ENCODE peak calls at places on chromosomes 6 and 20, in four cellular contexts. W is kidney, U is uterus, X is HCT116. K is an unnamed sample.

GRCh38 chr6:93678841-93679454 is 259.6 kb upstream of the EPHA7 start:
- DNase-seq in W (no peak), U (no peak), X (no peak), K (no peak)

GRCh38 chr20:2114990-2115681 is 13.5 kb downstream of the STK35 start:
- DNase-seq in W (no peak), U (peak), X (no peak), K (no peak)

GRCh38 chr6:7137335-7138106 is 29.8 kb downstream of the RREB1 start:
- DNase-seq in W (no peak), U (peak), X (no peak), K (peak)

GRCh38 chr6:80457044-80457933 is 350.8 kb downstream of the BCKDHB start:
- DNase-seq in W (no peak), U (peak), X (peak), K (peak)

GRCh38 chr6:70686548-70687133 is 19.0 kb downstream of the SMAP1 start:
- DNase-seq in W (no peak), U (no peak), X (no peak), K (no peak)

GRCh38 chr6:108711094-108711493 is 137.1 kb upstream of the ARMC2 start:
- DNase-seq in W (no peak), U (no peak), X (no peak), K (no peak)

GRCh38 chr6:37182736-37183590 is 13.0 kb downstream of the PIM1 start:
- DNase-seq in W (no peak), U (no peak), X (no peak), K (peak)

GRCh38 chr6:108114861-108115597 is 40.5 kb upstream of the OSTM1 start:
- DNase-seq in W (peak), U (no peak), X (no peak), K (peak)

GRCh38 chr6:141906569-141907080 is 226.1 kb upstream of the GJE1 start:
- DNase-seq in W (no peak), U (no peak), X (no peak), K (no peak)

GRCh38 chr6:111080713-111081112 is 6.6 kb upstream of the SLC16A10 start:
- DNase-seq in W (no peak), U (no peak), X (no peak), K (no peak)

GRCh38 chr20:62010551-62011402 is 54.9 kb downstream of the TAF4 start:
- DNase-seq in W (peak), U (peak), X (peak), K (peak)

GRCh38 chr6:114096553-114097172 is 125.7 kb upstream of the HDAC2 start:
- DNase-seq in W (no peak), U (no peak), X (peak), K (no peak)

GRCh38 chr20:60583741-60584140 is 625.5 kb downstream of the CDH26 start:
- DNase-seq in W (no peak), U (no peak), X (no peak), K (no peak)

GRCh38 chr6:109069746-109070145 is 24.9 kb downstream of the SESN1 start:
- DNase-seq in W (no peak), U (no peak), X (no peak), K (no peak)

GRCh38 chr6:136958168-136958567 is 36.1 kb downstream of the SLC35D3 start:
- DNase-seq in W (no peak), U (no peak), X (no peak), K (no peak)

GRCh38 chr20:31713312-31714049 is 9.2 kb downstream of the BCL2L1 start:
- DNase-seq in W (peak), U (peak), X (peak), K (peak)

GRCh38 chr6:27616313-27617045 is 143.6 kb upstream of the ZNF184 start:
- DNase-seq in W (no peak), U (no peak), X (no peak), K (no peak)

GRCh38 chr6:162602759-162603158 is 124.8 kb downstream of the PRKN start:
- DNase-seq in W (no peak), U (no peak), X (no peak), K (no peak)

GRCh38 chr20:11935754-11936551 is 18.3 kb downstream of the BTBD3 start:
- DNase-seq in W (no peak), U (no peak), X (no peak), K (no peak)

GRCh38 chr6:40845588-40845987 is 193.4 kb downstream of the UNC5CL start:
- DNase-seq in W (no peak), U (peak), X (peak), K (no peak)

GRCh38 chr6:36387440-36388303 is at the start of gene ETV7:
- DNase-seq in W (no peak), U (peak), X (no peak), K (peak)

GRCh38 chr6:74289881-74290280 is 593.9 kb downstream of the CD109 start:
- DNase-seq in W (no peak), U (no peak), X (no peak), K (no peak)

GRCh38 chr6:169316651-169317050 is 63.0 kb upstream of the THBS2 start:
- DNase-seq in W (no peak), U (no peak), X (no peak), K (peak)

GRCh38 chr6:163412345-163412744 is 2.2 kb upstream of the QKI start:
- DNase-seq in W (no peak), U (no peak), X (no peak), K (no peak)

GRCh38 chr6:122726649-122727048 is 52.9 kb upstream of the FABP7 start:
- DNase-seq in W (no peak), U (no peak), X (no peak), K (no peak)

GRCh38 chr6:170048615-170049256 is 242.1 kb downstream of the DLL1 start:
- DNase-seq in W (peak), U (no peak), X (no peak), K (peak)

GRCh38 chr20:38965264-38965663 is 3.1 kb downstream of the DHX35 start:
- DNase-seq in W (no peak), U (no peak), X (no peak), K (no peak)

GRCh38 chr20:38962044-38962897 is at the start of gene DHX35:
- DNase-seq in W (peak), U (peak), X (peak), K (peak)

GRCh38 chr20:38961530-38962043 is 557 bp upstream of the DHX35 start:
- DNase-seq in W (no peak), U (no peak), X (no peak), K (no peak)

GRCh38 chr20:38963745-38964144 is 1.6 kb downstream of the DHX35 start:
- DNase-seq in W (no peak), U (no peak), X (no peak), K (no peak)

DNA sequence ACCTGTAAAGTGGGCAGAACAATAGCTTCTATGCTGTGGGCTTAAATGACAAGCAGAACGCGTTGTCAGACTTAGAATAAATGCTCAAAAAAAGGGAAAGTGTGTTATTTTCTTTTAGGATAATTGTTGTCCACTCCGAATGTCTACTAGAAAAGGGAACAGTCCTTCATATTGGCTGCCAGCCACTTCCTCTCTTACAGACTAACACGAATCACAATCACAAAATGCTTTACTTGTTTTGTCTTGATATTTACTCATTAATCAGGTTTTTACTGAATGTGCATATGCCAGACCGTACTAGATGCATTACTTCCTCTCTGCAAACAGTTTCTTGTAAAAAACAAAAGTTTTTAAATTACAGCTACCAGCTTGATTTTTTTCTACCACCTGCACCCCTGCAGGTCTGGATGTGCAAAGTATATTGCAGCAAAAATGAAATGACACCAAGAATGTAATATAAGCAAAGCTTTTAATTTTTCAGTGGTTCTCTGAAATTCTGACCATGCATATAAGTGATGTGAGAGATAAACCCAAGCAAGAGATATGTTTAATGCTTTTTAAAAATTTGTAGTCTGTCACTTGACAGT is 847 bp downstream of the DHX35 start:
- DNase-seq in W (no peak), U (no peak), X (no peak), K (no peak)
- TF ChIP-seq CTCF in W (no peak), U (no peak), X (no peak), K (no peak)

DNA sequence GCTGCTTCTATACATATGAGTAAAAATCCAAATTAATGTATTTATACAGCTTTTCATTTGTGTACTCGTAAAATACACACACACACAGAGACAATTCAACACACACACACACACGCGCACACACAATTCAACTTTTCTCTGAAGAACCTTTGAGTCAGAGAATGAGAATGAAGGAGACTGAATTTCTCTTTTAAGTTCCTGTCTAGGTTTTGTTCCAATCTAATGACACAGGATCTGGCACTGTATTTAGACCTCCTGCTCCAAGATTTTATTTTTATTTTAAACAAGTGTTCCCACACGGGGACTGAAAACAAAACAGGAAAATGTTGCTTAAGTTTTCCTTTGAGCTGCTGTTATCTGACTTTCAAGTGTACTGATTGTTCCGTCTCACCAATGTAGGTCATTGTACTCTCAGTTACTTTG is 250.8 kb downstream of the LAMA2 start:
- DNase-seq in W (no peak), U (peak), X (no peak), K (peak)
- H3K27ac ChIP-seq in W (no peak), U (peak), X (no peak), K (no peak)

GRCh38 chr6:31271641-31272357 is at the start of gene HLA-C:
- DNase-seq in W (peak), U (peak), X (peak), K (peak)
- TF ChIP-seq CTCF in W (no peak), U (no peak), X (no peak), K (peak)

GRCh38 chr20:23085415-23086055 is 589 bp downstream of the CD93 start:
- DNase-seq in W (no peak), U (no peak), X (no peak), K (no peak)

GRCh38 chr20:23084845-23085355 is 1.2 kb downstream of the CD93 start:
- DNase-seq in W (no peak), U (peak), X (no peak), K (no peak)

GRCh38 chr20:23086931-23087411 is 847 bp upstream of the CD93 start:
- DNase-seq in W (peak), U (peak), X (no peak), K (peak)

GRCh38 chr20:23087587-23088275 is 1.6 kb upstream of the CD93 start:
- DNase-seq in W (no peak), U (no peak), X (no peak), K (no peak)

DNA sequence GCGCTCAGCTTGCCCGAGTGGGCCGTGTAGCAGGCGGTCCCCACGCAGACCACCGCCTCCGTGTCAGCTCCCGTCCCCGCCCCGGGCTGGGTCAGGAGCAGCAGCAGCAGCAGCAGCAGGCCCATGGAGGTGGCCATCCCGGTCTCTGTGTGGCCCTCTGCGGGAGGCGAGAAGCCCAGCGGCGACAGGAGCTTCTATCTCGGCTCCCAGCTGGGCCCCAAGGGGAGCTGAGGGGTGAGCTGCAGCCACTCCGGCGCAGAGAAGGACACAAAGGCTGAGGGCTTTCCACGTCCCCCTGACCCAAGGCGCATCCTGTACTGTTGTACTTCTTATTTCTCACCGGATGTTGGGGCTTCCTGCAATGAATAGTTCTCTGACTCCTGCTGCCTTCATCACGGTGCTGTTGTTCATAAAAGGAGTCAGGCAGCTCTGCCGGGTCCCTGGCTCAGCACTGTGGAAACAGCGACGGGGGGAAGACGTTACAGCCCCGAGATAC is at the start of gene CD93:
- DNase-seq in W (peak), U (peak), X (no peak), K (peak)
- H3K27ac ChIP-seq in W (peak), U (peak), X (no peak), K (no peak)

GRCh38 chr6:11162262-11162661 is 50.7 kb upstream of the ERVFRD-1 start:
- DNase-seq in W (no peak), U (no peak), X (no peak), K (no peak)
- TF ChIP-seq CTCF in W (no peak), U (no peak), X (no peak), K (no peak)

GRCh38 chr20:50810842-50811241 is 16.0 kb downstream of the BCAS4 start:
- DNase-seq in W (peak), U (no peak), X (no peak), K (no peak)
- H3K27ac ChIP-seq in W (no peak), U (no peak), X (no peak), K (no peak)

K was measured in osteoblast.